ENCODE peak calls at places on chromosome 7, in seven cellular contexts. Y is A549, E is IMR-90, P is Peyer's patch, L is upper lobe of left lung, D is adrenal gland, B is uterus. G is an unnamed sample. For H3K9me3 and H3K4me1, the result is how much of the 10 kb centered on the place peaks cover.

GRCh38 chr7:22433710-22434460 is 66.1 kb downstream of the STEAP1B start:
- DNase-seq in Y (no peak), E (peak), P (no peak), L (no peak), D (peak), B (peak), G (no peak)

GRCh38 chr7:149385195-149385955 is 75.5 kb downstream of the ZNF777 start:
- DNase-seq in Y (no peak), E (no peak), P (no peak), L (no peak), D (no peak), B (no peak), G (no peak)

GRCh38 chr7:55105952-55106351 is 87.1 kb downstream of the EGFR start:
- DNase-seq in Y (no peak), E (no peak), P (no peak), L (no peak), D (no peak), B (no peak), G (no peak)

GRCh38 chr7:28507538-28508282 is 95.4 kb downstream of the CREB5 start:
- DNase-seq in Y (no peak), E (no peak), P (no peak), L (no peak), D (no peak), B (no peak), G (no peak)

GRCh38 chr7:19392246-19392645 is 247.0 kb upstream of the FERD3L start:
- DNase-seq in Y (no peak), E (peak), P (no peak), L (no peak), D (no peak), B (no peak), G (no peak)

GRCh38 chr7:151247611-151248176 is 800 bp downstream of the SMARCD3 start:
- DNase-seq in Y (peak), E (no peak), P (no peak), L (no peak), D (peak), B (no peak), G (no peak)

GRCh38 chr7:28483868-28484267 is 71.5 kb downstream of the CREB5 start:
- DNase-seq in Y (no peak), E (peak), P (no peak), L (no peak), D (no peak), B (no peak), G (no peak)

GRCh38 chr7:33040803-33041516 is 21.6 kb downstream of the NT5C3A start:
- DNase-seq in Y (no peak), E (peak), P (peak), L (no peak), D (peak), B (no peak), G (no peak)

GRCh38 chr7:151048911-151049463 is 656 bp downstream of the ASIC3 start:
- DNase-seq in Y (no peak), E (no peak), P (no peak), L (peak), D (no peak), B (no peak), G (no peak)

GRCh38 chr7:156064921-156065386 is 252.7 kb upstream of the SHH start:
- DNase-seq in Y (no peak), E (peak), P (no peak), L (no peak), D (no peak), B (no peak), G (no peak)

GRCh38 chr7:15446280-15446679 is 115.5 kb downstream of the AGMO start:
- DNase-seq in Y (no peak), E (no peak), P (no peak), L (no peak), D (no peak), B (no peak), G (no peak)

GRCh38 chr7:149670288-149670687 is 103.1 kb downstream of the ZNF467 start:
- DNase-seq in Y (no peak), E (peak), P (no peak), L (no peak), D (peak), B (peak), G (no peak)

GRCh38 chr7:157490465-157490912 is 153.7 kb downstream of the DNAJB6 start:
- DNase-seq in Y (peak), E (peak), P (no peak), L (no peak), D (no peak), B (no peak), G (no peak)

GRCh38 chr7:96026606-96027005 is 254.3 kb downstream of the DYNC1I1 start:
- DNase-seq in Y (no peak), E (peak), P (no peak), L (no peak), D (no peak), B (no peak), G (no peak)

GRCh38 chr7:84546403-84546802 is 351.8 kb upstream of the SEMA3A start:
- DNase-seq in Y (no peak), E (no peak), P (no peak), L (peak), D (no peak), B (no peak), G (no peak)

GRCh38 chr7:30430300-30430699 is 48.3 kb downstream of the NOD1 start:
- DNase-seq in Y (no peak), E (no peak), P (no peak), L (no peak), D (no peak), B (no peak), G (peak)

GRCh38 chr7:38306914-38307313 is 33.5 kb upstream of the TARP start:
- DNase-seq in Y (no peak), E (no peak), P (no peak), L (no peak), D (no peak), B (no peak), G (no peak)

GRCh38 chr7:112202819-112203218 is 3.4 kb downstream of the DOCK4 start:
- DNase-seq in Y (no peak), E (no peak), P (peak), L (no peak), D (peak), B (peak), G (peak)

GRCh38 chr7:50393547-50394252 is 56.5 kb downstream of the FIGNL1 start:
- DNase-seq in Y (no peak), E (no peak), P (peak), L (peak), D (no peak), B (no peak), G (no peak)

GRCh38 chr7:135976312-135977019 is 693 bp downstream of the MTPN start:
- DNase-seq in Y (peak), E (peak), P (peak), L (no peak), D (no peak), B (no peak), G (no peak)

GRCh38 chr7:67406941-67407340 is 410.3 kb downstream of the TYW1 start:
- DNase-seq in Y (no peak), E (no peak), P (no peak), L (no peak), D (no peak), B (peak), G (no peak)

GRCh38 chr7:157785021-157785441 is 448.2 kb downstream of the DNAJB6 start:
- DNase-seq in Y (no peak), E (no peak), P (no peak), L (no peak), D (no peak), B (no peak), G (peak)

GRCh38 chr7:155368894-155369600 is 71.4 kb downstream of the INSIG1 start:
- DNase-seq in Y (no peak), E (no peak), P (no peak), L (no peak), D (no peak), B (no peak), G (no peak)

GRCh38 chr7:20440472-20441105 is 109.9 kb downstream of the ITGB8 start:
- DNase-seq in Y (peak), E (peak), P (no peak), L (no peak), D (peak), B (no peak), G (no peak)

GRCh38 chr7:9488555-9488954 is 1055.1 kb downstream of the NXPH1 start:
- DNase-seq in Y (no peak), E (peak), P (no peak), L (no peak), D (no peak), B (no peak), G (no peak)

GRCh38 chr7:5367661-5368060 is 56.0 kb downstream of the TNRC18 start:
- DNase-seq in Y (no peak), E (no peak), P (no peak), L (no peak), D (peak), B (no peak), G (peak)

DNA sequence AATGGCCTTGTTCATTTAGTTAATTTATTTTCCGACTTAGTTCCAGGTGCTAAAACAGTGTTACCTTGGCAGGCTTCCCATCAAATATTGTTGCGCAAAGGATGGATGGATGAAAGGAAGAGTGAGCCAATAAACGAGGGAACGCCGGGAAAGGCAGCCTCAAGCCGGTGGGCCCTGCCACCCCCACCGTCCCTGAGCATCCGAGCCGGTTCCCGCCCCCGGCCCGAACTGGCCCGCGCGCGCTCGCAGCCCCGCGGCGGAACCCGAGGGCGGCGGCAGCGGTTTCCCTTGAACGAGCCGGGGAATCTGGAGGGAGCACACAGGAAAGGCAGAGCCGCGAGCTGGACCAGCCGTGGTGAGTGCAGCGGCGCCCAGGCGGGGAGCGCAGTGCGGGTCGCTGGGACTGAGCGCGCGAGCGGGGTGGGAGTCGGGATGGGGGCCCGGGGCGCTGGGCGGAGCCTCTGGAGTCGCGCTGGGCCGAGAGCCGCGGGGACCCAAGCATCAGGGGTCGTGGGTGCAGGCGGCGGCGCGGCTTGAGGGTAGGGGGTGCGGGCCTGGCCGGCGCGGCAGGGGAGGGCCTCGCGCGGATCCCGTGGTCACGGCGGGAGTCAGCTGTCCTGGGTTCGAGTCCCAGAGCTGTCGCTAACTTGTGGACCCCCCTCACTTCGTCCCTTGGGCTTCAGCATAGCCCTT is at the start of gene AGK:
- DNase-seq in Y (peak), E (peak), P (peak), L (peak), D (peak), B (peak), G (peak)
- TF ChIP-seq POLR2A in Y (peak), E (peak), P (peak), L (no peak), D (peak), B (no peak), G (no peak)

DNA sequence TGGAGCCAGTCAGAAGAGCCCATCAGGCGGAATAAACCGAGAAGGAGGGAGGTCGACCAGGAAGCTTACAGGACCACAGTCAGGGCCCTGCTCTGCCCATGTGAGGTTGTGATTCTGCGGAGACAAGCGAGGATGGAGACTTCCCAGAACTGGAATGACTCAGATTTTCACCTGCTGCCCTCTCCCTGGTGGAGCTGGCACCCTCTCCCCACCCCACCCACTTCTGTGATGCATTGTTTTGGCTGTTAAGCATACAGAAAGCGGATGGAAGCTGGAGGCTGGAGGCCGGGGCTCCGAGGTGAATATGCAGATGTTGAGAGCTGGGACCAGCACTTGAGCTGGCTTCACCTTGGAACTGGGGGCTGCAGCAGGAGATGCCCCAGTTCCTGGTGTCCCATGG is 57.4 kb downstream of the NPTX2 start:
- DNase-seq in Y (no peak), E (no peak), P (no peak), L (no peak), D (no peak), B (no peak), G (no peak)
- H3K9me3 ChIP-seq in Y (under half), E (under half), P (under half), L (under half), D (under half), B (under half), G (half or more)

GRCh38 chr7:92058899-92059298 is 75.4 kb downstream of the CYP51A1 start:
- DNase-seq in Y (no peak), E (no peak), P (no peak), L (no peak), D (no peak), B (no peak), G (no peak)

GRCh38 chr7:92057375-92057774 is 76.9 kb downstream of the CYP51A1 start:
- DNase-seq in Y (no peak), E (no peak), P (no peak), L (no peak), D (no peak), B (no peak), G (no peak)

GRCh38 chr7:92053312-92053711 is 81.0 kb downstream of the CYP51A1 start:
- DNase-seq in Y (no peak), E (no peak), P (no peak), L (no peak), D (no peak), B (no peak), G (no peak)

GRCh38 chr7:92058040-92058439 is 76.2 kb downstream of the CYP51A1 start:
- DNase-seq in Y (no peak), E (no peak), P (no peak), L (no peak), D (no peak), B (no peak), G (no peak)

GRCh38 chr7:92056276-92056675 is 78.0 kb downstream of the CYP51A1 start:
- DNase-seq in Y (no peak), E (no peak), P (no peak), L (no peak), D (no peak), B (no peak), G (no peak)
- H3K4me1 ChIP-seq in Y (under half), E (under half), P (under half), L (under half), D (under half), B (under half), G (under half)

GRCh38 chr7:144842377-144842851 is 6.6 kb upstream of the TPK1 start:
- DNase-seq in Y (no peak), E (no peak), P (peak), L (no peak), D (peak), B (peak), G (peak)
- TF ChIP-seq POLR2A in Y (no peak), E (no peak), P (no peak), L (no peak), D (no peak), B (no peak), G (no peak)